ENCODE peak calls at places on chromosomes 6 and 20, in eight cellular contexts. One of them, this sample, is unnamed.

GRCh38 chr20:11894072-11894471 is 23.6 kb upstream of the BTBD3 start:
- DNase-seq in NB4: no peak
- DNase-seq in suprapubic skin: no peak
- DNase-seq in transverse colon: peak
- DNase-seq in adrenal gland: no peak
- DNase-seq in uterus: no peak
- DNase-seq in testis: no peak
- DNase-seq in K562: no peak
- DNase-seq in this sample: no peak

GRCh38 chr6:54697423-54697822 is 149.1 kb upstream of the FAM83B start:
- DNase-seq in K562: no peak
- DNase-seq in adrenal gland: no peak
- DNase-seq in suprapubic skin: no peak
- DNase-seq in testis: no peak
- DNase-seq in uterus: no peak
- DNase-seq in transverse colon: no peak
- DNase-seq in NB4: no peak
- DNase-seq in this sample: no peak

GRCh38 chr20:43322851-43323250 is 133.1 kb upstream of the PTPRT start:
- DNase-seq in transverse colon: no peak
- DNase-seq in suprapubic skin: no peak
- DNase-seq in NB4: no peak
- DNase-seq in testis: peak
- DNase-seq in K562: no peak
- DNase-seq in uterus: no peak
- DNase-seq in adrenal gland: no peak
- DNase-seq in this sample: no peak

GRCh38 chr6:37137201-37137880 is 32.6 kb upstream of the PIM1 start:
- DNase-seq in K562: peak
- DNase-seq in NB4: no peak
- DNase-seq in suprapubic skin: no peak
- DNase-seq in transverse colon: no peak
- DNase-seq in uterus: peak
- DNase-seq in adrenal gland: no peak
- DNase-seq in testis: no peak
- DNase-seq in this sample: no peak

GRCh38 chr6:97702226-97702625 is 419.2 kb upstream of the MMS22L start:
- DNase-seq in NB4: no peak
- DNase-seq in suprapubic skin: no peak
- DNase-seq in transverse colon: no peak
- DNase-seq in adrenal gland: no peak
- DNase-seq in uterus: no peak
- DNase-seq in testis: no peak
- DNase-seq in K562: no peak
- DNase-seq in this sample: no peak

GRCh38 chr6:118386975-118387374 is 161.1 kb upstream of the PLN start:
- DNase-seq in suprapubic skin: no peak
- DNase-seq in testis: no peak
- DNase-seq in adrenal gland: no peak
- DNase-seq in NB4: no peak
- DNase-seq in K562: no peak
- DNase-seq in transverse colon: no peak
- DNase-seq in uterus: no peak
- DNase-seq in this sample: no peak

GRCh38 chr6:65819152-65819551 is 112.1 kb upstream of the EYS start:
- DNase-seq in testis: no peak
- DNase-seq in suprapubic skin: no peak
- DNase-seq in K562: no peak
- DNase-seq in NB4: no peak
- DNase-seq in transverse colon: no peak
- DNase-seq in adrenal gland: no peak
- DNase-seq in uterus: no peak
- DNase-seq in this sample: no peak

GRCh38 chr20:47055699-47056369 is 161.2 kb downstream of the EYA2 start:
- DNase-seq in testis: no peak
- DNase-seq in transverse colon: peak
- DNase-seq in NB4: no peak
- DNase-seq in adrenal gland: no peak
- DNase-seq in suprapubic skin: no peak
- DNase-seq in uterus: peak
- DNase-seq in K562: no peak
- DNase-seq in this sample: no peak

GRCh38 chr6:3471711-3472110 is 14.9 kb upstream of the SLC22A23 start:
- DNase-seq in suprapubic skin: no peak
- DNase-seq in transverse colon: no peak
- DNase-seq in adrenal gland: no peak
- DNase-seq in NB4: no peak
- DNase-seq in testis: no peak
- DNase-seq in K562: no peak
- DNase-seq in uterus: no peak
- DNase-seq in this sample: no peak

GRCh38 chr6:4941782-4942672 is 61.8 kb downstream of the RPP40 start:
- DNase-seq in NB4: peak
- DNase-seq in K562: peak
- DNase-seq in suprapubic skin: no peak
- DNase-seq in transverse colon: no peak
- DNase-seq in uterus: peak
- DNase-seq in adrenal gland: peak
- DNase-seq in testis: no peak
- DNase-seq in this sample: peak

GRCh38 chr20:4787069-4787468 is 65.4 kb downstream of the PRND start:
- DNase-seq in testis: no peak
- DNase-seq in K562: no peak
- DNase-seq in uterus: no peak
- DNase-seq in adrenal gland: no peak
- DNase-seq in NB4: no peak
- DNase-seq in transverse colon: no peak
- DNase-seq in suprapubic skin: no peak
- DNase-seq in this sample: peak

GRCh38 chr6:15659181-15659580 is 3.6 kb downstream of the DTNBP1 start:
- DNase-seq in testis: no peak
- DNase-seq in uterus: no peak
- DNase-seq in K562: no peak
- DNase-seq in NB4: no peak
- DNase-seq in transverse colon: no peak
- DNase-seq in suprapubic skin: no peak
- DNase-seq in adrenal gland: no peak
- DNase-seq in this sample: no peak

GRCh38 chr20:59788196-59788735 is 145.2 kb downstream of the SYCP2 start:
- DNase-seq in transverse colon: no peak
- DNase-seq in adrenal gland: no peak
- DNase-seq in suprapubic skin: peak
- DNase-seq in testis: no peak
- DNase-seq in NB4: no peak
- DNase-seq in K562: no peak
- DNase-seq in uterus: no peak
- DNase-seq in this sample: no peak

GRCh38 chr6:63805808-63806572 is 170.4 kb downstream of the PHF3 start:
- DNase-seq in suprapubic skin: no peak
- DNase-seq in uterus: no peak
- DNase-seq in NB4: peak
- DNase-seq in K562: no peak
- DNase-seq in transverse colon: no peak
- DNase-seq in testis: no peak
- DNase-seq in adrenal gland: peak
- DNase-seq in this sample: no peak

GRCh38 chr20:3854462-3854870 is 7.8 kb downstream of the MAVS start:
- DNase-seq in adrenal gland: no peak
- DNase-seq in uterus: no peak
- DNase-seq in K562: no peak
- DNase-seq in NB4: no peak
- DNase-seq in transverse colon: no peak
- DNase-seq in suprapubic skin: no peak
- DNase-seq in testis: no peak
- DNase-seq in this sample: no peak

GRCh38 chr6:44229376-44230033 is 6.1 kb downstream of the SLC29A1 start:
- DNase-seq in testis: no peak
- DNase-seq in uterus: no peak
- DNase-seq in adrenal gland: peak
- DNase-seq in K562: no peak
- DNase-seq in NB4: no peak
- DNase-seq in transverse colon: no peak
- DNase-seq in suprapubic skin: no peak
- DNase-seq in this sample: no peak

GRCh38 chr6:149862901-149863595 is 1.1 kb downstream of the LRP11 start:
- DNase-seq in testis: peak
- DNase-seq in transverse colon: peak
- DNase-seq in adrenal gland: peak
- DNase-seq in suprapubic skin: peak
- DNase-seq in K562: peak
- DNase-seq in uterus: peak
- DNase-seq in NB4: peak
- DNase-seq in this sample: peak

GRCh38 chr6:14787677-14788076 is 458.2 kb upstream of the JARID2 start:
- DNase-seq in uterus: no peak
- DNase-seq in adrenal gland: no peak
- DNase-seq in suprapubic skin: no peak
- DNase-seq in NB4: no peak
- DNase-seq in transverse colon: no peak
- DNase-seq in K562: no peak
- DNase-seq in testis: no peak
- DNase-seq in this sample: no peak

GRCh38 chr6:138499303-138499991 is at the start of gene NHSL1:
- DNase-seq in uterus: no peak
- DNase-seq in suprapubic skin: no peak
- DNase-seq in adrenal gland: no peak
- DNase-seq in NB4: no peak
- DNase-seq in K562: no peak
- DNase-seq in testis: no peak
- DNase-seq in transverse colon: peak
- DNase-seq in this sample: no peak

GRCh38 chr20:2217857-2218529 is 77.8 kb upstream of the TGM3 start:
- DNase-seq in suprapubic skin: no peak
- DNase-seq in transverse colon: peak
- DNase-seq in uterus: no peak
- DNase-seq in testis: no peak
- DNase-seq in K562: no peak
- DNase-seq in NB4: peak
- DNase-seq in adrenal gland: peak
- DNase-seq in this sample: peak

GRCh38 chr6:6569768-6570167 is 18.8 kb upstream of the LY86 start:
- DNase-seq in NB4: no peak
- DNase-seq in K562: no peak
- DNase-seq in uterus: no peak
- DNase-seq in testis: no peak
- DNase-seq in suprapubic skin: no peak
- DNase-seq in adrenal gland: no peak
- DNase-seq in transverse colon: no peak
- DNase-seq in this sample: no peak

GRCh38 chr20:55273149-55273548 is 732.2 kb downstream of the CBLN4 start:
- DNase-seq in testis: no peak
- DNase-seq in transverse colon: no peak
- DNase-seq in uterus: no peak
- DNase-seq in adrenal gland: no peak
- DNase-seq in K562: no peak
- DNase-seq in NB4: no peak
- DNase-seq in suprapubic skin: no peak
- DNase-seq in this sample: no peak

GRCh38 chr20:45467861-45468260 is 1.7 kb upstream of the WFDC2 start:
- DNase-seq in suprapubic skin: no peak
- DNase-seq in K562: no peak
- DNase-seq in adrenal gland: no peak
- DNase-seq in uterus: no peak
- DNase-seq in testis: no peak
- DNase-seq in transverse colon: peak
- DNase-seq in NB4: no peak
- DNase-seq in this sample: no peak

GRCh38 chr20:20435453-20435852 is 67.5 kb downstream of the INSM1 start:
- DNase-seq in adrenal gland: no peak
- DNase-seq in testis: no peak
- DNase-seq in K562: no peak
- DNase-seq in transverse colon: no peak
- DNase-seq in suprapubic skin: no peak
- DNase-seq in NB4: no peak
- DNase-seq in uterus: no peak
- DNase-seq in this sample: no peak
- TF ChIP-seq CTCF in adrenal gland: no peak
- TF ChIP-seq CTCF in testis: no peak
- TF ChIP-seq CTCF in K562: no peak
- TF ChIP-seq CTCF in transverse colon: no peak
- TF ChIP-seq CTCF in suprapubic skin: no peak
- TF ChIP-seq CTCF in NB4: no peak
- TF ChIP-seq CTCF in uterus: no peak
- TF ChIP-seq CTCF in this sample: no peak

GRCh38 chr6:41080623-41081022 is 7.8 kb downstream of the NFYA start:
- DNase-seq in transverse colon: no peak
- DNase-seq in uterus: no peak
- DNase-seq in K562: no peak
- DNase-seq in suprapubic skin: no peak
- DNase-seq in adrenal gland: no peak
- DNase-seq in NB4: no peak
- DNase-seq in testis: no peak
- DNase-seq in this sample: no peak
- H3K4me3 ChIP-seq in transverse colon: no peak
- H3K4me3 ChIP-seq in uterus: no peak
- H3K4me3 ChIP-seq in K562: no peak
- H3K4me3 ChIP-seq in suprapubic skin: no peak
- H3K4me3 ChIP-seq in adrenal gland: no peak
- H3K4me3 ChIP-seq in NB4: no peak
- H3K4me3 ChIP-seq in testis: no peak
- H3K4me3 ChIP-seq in this sample: no peak

GRCh38 chr20:23048283-23049200 is 930 bp downstream of the THBD start:
- DNase-seq in K562: no peak
- DNase-seq in adrenal gland: peak
- DNase-seq in NB4: peak
- DNase-seq in transverse colon: peak
- DNase-seq in uterus: peak
- DNase-seq in suprapubic skin: peak
- DNase-seq in testis: peak
- DNase-seq in this sample: peak

GRCh38 chr20:23049933-23050838 is 714 bp upstream of the THBD start:
- DNase-seq in adrenal gland: peak
- DNase-seq in K562: no peak
- DNase-seq in uterus: no peak
- DNase-seq in NB4: peak
- DNase-seq in suprapubic skin: peak
- DNase-seq in transverse colon: no peak
- DNase-seq in testis: peak
- DNase-seq in this sample: peak

GRCh38 chr20:23052904-23053303 is 3.4 kb upstream of the THBD start:
- DNase-seq in NB4: no peak
- DNase-seq in K562: peak
- DNase-seq in transverse colon: no peak
- DNase-seq in testis: no peak
- DNase-seq in uterus: no peak
- DNase-seq in suprapubic skin: no peak
- DNase-seq in adrenal gland: no peak
- DNase-seq in this sample: no peak

GRCh38 chr20:23049201-23049932 is at the start of gene THBD:
- DNase-seq in transverse colon: peak
- DNase-seq in testis: peak
- DNase-seq in suprapubic skin: peak
- DNase-seq in NB4: peak
- DNase-seq in uterus: peak
- DNase-seq in K562: no peak
- DNase-seq in adrenal gland: peak
- DNase-seq in this sample: peak

GRCh38 chr20:23050847-23051627 is 1.6 kb upstream of the THBD start:
- DNase-seq in testis: peak
- DNase-seq in NB4: peak
- DNase-seq in K562: peak
- DNase-seq in transverse colon: peak
- DNase-seq in uterus: peak
- DNase-seq in suprapubic skin: peak
- DNase-seq in adrenal gland: peak
- DNase-seq in this sample: peak
- TF ChIP-seq POLR2A in testis: no peak
- TF ChIP-seq POLR2A in NB4: peak
- TF ChIP-seq POLR2A in K562: peak
- TF ChIP-seq POLR2A in transverse colon: no peak
- TF ChIP-seq POLR2A in uterus: no peak
- TF ChIP-seq POLR2A in suprapubic skin: no peak
- TF ChIP-seq POLR2A in adrenal gland: no peak
- TF ChIP-seq POLR2A in this sample: no peak

GRCh38 chr6:159104163-159104885 is 59.5 kb upstream of the TAGAP start:
- DNase-seq in suprapubic skin: no peak
- DNase-seq in transverse colon: peak
- DNase-seq in testis: peak
- DNase-seq in uterus: peak
- DNase-seq in K562: peak
- DNase-seq in adrenal gland: peak
- DNase-seq in NB4: peak
- DNase-seq in this sample: peak
- TF ChIP-seq CTCF in suprapubic skin: peak
- TF ChIP-seq CTCF in transverse colon: peak
- TF ChIP-seq CTCF in testis: peak
- TF ChIP-seq CTCF in uterus: peak
- TF ChIP-seq CTCF in K562: peak
- TF ChIP-seq CTCF in adrenal gland: peak
- TF ChIP-seq CTCF in NB4: peak
- TF ChIP-seq CTCF in this sample: no peak

This sample was measured in lower leg skin.